ENCODE peak calls at places on chromosome 11, in five cellular contexts. One of them, this sample, is unnamed.

GRCh38 chr11:119024430-119025098 is 6.0 kb downstream of the TRAPPC4 start:
- DNase-seq in left cardiac atrium: no peak
- DNase-seq in mesenchymal stem cell: no peak
- DNase-seq in iPS-NIHi11: no peak
- DNase-seq in activated CD8-positive, alpha-beta memory T cell treated with anti-CD3 and anti-CD28 coated beads for 4 hours: no peak
- DNase-seq in this sample: peak; percentile 57

GRCh38 chr11:93073026-93073425 is 103.6 kb downstream of the MTNR1B start:
- DNase-seq in left cardiac atrium: no peak
- DNase-seq in mesenchymal stem cell: no peak
- DNase-seq in iPS-NIHi11: peak; percentile 36
- DNase-seq in activated CD8-positive, alpha-beta memory T cell treated with anti-CD3 and anti-CD28 coated beads for 4 hours: no peak
- DNase-seq in this sample: no peak

GRCh38 chr11:27460571-27460970 is 12.0 kb downstream of the LGR4 start:
- DNase-seq in left cardiac atrium: no peak
- DNase-seq in mesenchymal stem cell: peak; percentile 37
- DNase-seq in iPS-NIHi11: no peak
- DNase-seq in activated CD8-positive, alpha-beta memory T cell treated with anti-CD3 and anti-CD28 coated beads for 4 hours: no peak
- DNase-seq in this sample: no peak

GRCh38 chr11:122796128-122796717 is 42.1 kb upstream of the CRTAM start:
- DNase-seq in left cardiac atrium: no peak
- DNase-seq in mesenchymal stem cell: peak; percentile 32
- DNase-seq in iPS-NIHi11: peak; percentile 73
- DNase-seq in activated CD8-positive, alpha-beta memory T cell treated with anti-CD3 and anti-CD28 coated beads for 4 hours: peak; percentile 59
- DNase-seq in this sample: no peak

GRCh38 chr11:114827043-114827442 is 148.7 kb downstream of the NXPE2 start:
- DNase-seq in left cardiac atrium: no peak
- DNase-seq in mesenchymal stem cell: no peak
- DNase-seq in iPS-NIHi11: no peak
- DNase-seq in activated CD8-positive, alpha-beta memory T cell treated with anti-CD3 and anti-CD28 coated beads for 4 hours: no peak
- DNase-seq in this sample: no peak

GRCh38 chr11:33941637-33942160 is 49.8 kb upstream of the LMO2 start:
- DNase-seq in left cardiac atrium: peak; percentile 71
- DNase-seq in mesenchymal stem cell: peak; percentile 51
- DNase-seq in iPS-NIHi11: no peak
- DNase-seq in activated CD8-positive, alpha-beta memory T cell treated with anti-CD3 and anti-CD28 coated beads for 4 hours: no peak
- DNase-seq in this sample: no peak

GRCh38 chr11:106717222-106717621 is 301.1 kb downstream of the GUCY1A2 start:
- DNase-seq in left cardiac atrium: no peak
- DNase-seq in mesenchymal stem cell: no peak
- DNase-seq in iPS-NIHi11: no peak
- DNase-seq in activated CD8-positive, alpha-beta memory T cell treated with anti-CD3 and anti-CD28 coated beads for 4 hours: no peak
- DNase-seq in this sample: no peak

GRCh38 chr11:96426356-96427103 is 36.7 kb downstream of the JRKL start:
- DNase-seq in left cardiac atrium: no peak
- DNase-seq in mesenchymal stem cell: peak; percentile 54
- DNase-seq in iPS-NIHi11: peak; percentile 45
- DNase-seq in activated CD8-positive, alpha-beta memory T cell treated with anti-CD3 and anti-CD28 coated beads for 4 hours: no peak
- DNase-seq in this sample: no peak

GRCh38 chr11:69362315-69362714 is 68.4 kb downstream of the MYEOV start:
- DNase-seq in left cardiac atrium: no peak
- DNase-seq in mesenchymal stem cell: no peak
- DNase-seq in iPS-NIHi11: no peak
- DNase-seq in activated CD8-positive, alpha-beta memory T cell treated with anti-CD3 and anti-CD28 coated beads for 4 hours: no peak
- DNase-seq in this sample: no peak

GRCh38 chr11:45918331-45918941 is 759 bp upstream of the PEX16 start:
- DNase-seq in left cardiac atrium: peak; percentile 87
- DNase-seq in mesenchymal stem cell: peak; percentile 84
- DNase-seq in iPS-NIHi11: peak; percentile 82
- DNase-seq in activated CD8-positive, alpha-beta memory T cell treated with anti-CD3 and anti-CD28 coated beads for 4 hours: peak; percentile 32
- DNase-seq in this sample: peak; percentile 94

GRCh38 chr11:2348986-2349385 is 28.1 kb upstream of the CD81 start:
- DNase-seq in left cardiac atrium: no peak
- DNase-seq in mesenchymal stem cell: peak; percentile 23
- DNase-seq in iPS-NIHi11: no peak
- DNase-seq in activated CD8-positive, alpha-beta memory T cell treated with anti-CD3 and anti-CD28 coated beads for 4 hours: no peak
- DNase-seq in this sample: no peak

GRCh38 chr11:47980907-47981621 is 705 bp downstream of the PTPRJ start:
- DNase-seq in left cardiac atrium: peak; percentile 64
- DNase-seq in mesenchymal stem cell: peak; percentile 59
- DNase-seq in iPS-NIHi11: peak; percentile 80
- DNase-seq in activated CD8-positive, alpha-beta memory T cell treated with anti-CD3 and anti-CD28 coated beads for 4 hours: no peak
- DNase-seq in this sample: peak; percentile 67

GRCh38 chr11:10622957-10623787 is 54.7 kb upstream of the LYVE1 start:
- DNase-seq in left cardiac atrium: peak; percentile 37
- DNase-seq in mesenchymal stem cell: no peak
- DNase-seq in iPS-NIHi11: no peak
- DNase-seq in activated CD8-positive, alpha-beta memory T cell treated with anti-CD3 and anti-CD28 coated beads for 4 hours: no peak
- DNase-seq in this sample: peak; percentile 74

GRCh38 chr11:122069946-122070345 is 46.1 kb downstream of the BLID start:
- DNase-seq in left cardiac atrium: peak; percentile 68
- DNase-seq in mesenchymal stem cell: peak; percentile 94
- DNase-seq in iPS-NIHi11: peak; percentile 65
- DNase-seq in activated CD8-positive, alpha-beta memory T cell treated with anti-CD3 and anti-CD28 coated beads for 4 hours: no peak
- DNase-seq in this sample: peak; percentile 80

GRCh38 chr11:114522818-114523217 is 36.9 kb downstream of the NXPE1 start:
- DNase-seq in left cardiac atrium: no peak
- DNase-seq in mesenchymal stem cell: no peak
- DNase-seq in iPS-NIHi11: no peak
- DNase-seq in activated CD8-positive, alpha-beta memory T cell treated with anti-CD3 and anti-CD28 coated beads for 4 hours: no peak
- DNase-seq in this sample: no peak

GRCh38 chr11:36292311-36292722 is 3.1 kb upstream of the COMMD9 start:
- DNase-seq in left cardiac atrium: no peak
- DNase-seq in mesenchymal stem cell: peak; percentile 52
- DNase-seq in iPS-NIHi11: peak; percentile 69
- DNase-seq in activated CD8-positive, alpha-beta memory T cell treated with anti-CD3 and anti-CD28 coated beads for 4 hours: no peak
- DNase-seq in this sample: no peak

GRCh38 chr11:416757-417621 is 2.2 kb upstream of the SIGIRR start:
- DNase-seq in left cardiac atrium: peak; percentile 69
- DNase-seq in mesenchymal stem cell: peak; percentile 49
- DNase-seq in iPS-NIHi11: peak; percentile 94
- DNase-seq in activated CD8-positive, alpha-beta memory T cell treated with anti-CD3 and anti-CD28 coated beads for 4 hours: no peak
- DNase-seq in this sample: no peak

GRCh38 chr11:64246874-64247728 is at the start of gene PPP1R14B:
- DNase-seq in left cardiac atrium: peak; percentile 94
- DNase-seq in mesenchymal stem cell: peak; percentile 94
- DNase-seq in iPS-NIHi11: peak; percentile 83
- DNase-seq in activated CD8-positive, alpha-beta memory T cell treated with anti-CD3 and anti-CD28 coated beads for 4 hours: peak; percentile 59
- DNase-seq in this sample: peak; percentile 93

GRCh38 chr11:3882671-3883070 is 27.2 kb downstream of the STIM1 start:
- DNase-seq in left cardiac atrium: no peak
- DNase-seq in mesenchymal stem cell: no peak
- DNase-seq in iPS-NIHi11: no peak
- DNase-seq in activated CD8-positive, alpha-beta memory T cell treated with anti-CD3 and anti-CD28 coated beads for 4 hours: no peak
- DNase-seq in this sample: no peak

GRCh38 chr11:66834943-66835342 is 8.3 kb upstream of the RCE1 start:
- DNase-seq in left cardiac atrium: no peak
- DNase-seq in mesenchymal stem cell: no peak
- DNase-seq in iPS-NIHi11: no peak
- DNase-seq in activated CD8-positive, alpha-beta memory T cell treated with anti-CD3 and anti-CD28 coated beads for 4 hours: no peak
- DNase-seq in this sample: no peak

GRCh38 chr11:102079625-102080024 is 30.6 kb upstream of the YAP1 start:
- DNase-seq in left cardiac atrium: no peak
- DNase-seq in mesenchymal stem cell: no peak
- DNase-seq in iPS-NIHi11: no peak
- DNase-seq in activated CD8-positive, alpha-beta memory T cell treated with anti-CD3 and anti-CD28 coated beads for 4 hours: no peak
- DNase-seq in this sample: no peak

GRCh38 chr11:14288189-14288935 is 70.6 kb downstream of the RRAS2 start:
- DNase-seq in left cardiac atrium: no peak
- DNase-seq in mesenchymal stem cell: peak; percentile 82
- DNase-seq in iPS-NIHi11: no peak
- DNase-seq in activated CD8-positive, alpha-beta memory T cell treated with anti-CD3 and anti-CD28 coated beads for 4 hours: no peak
- DNase-seq in this sample: no peak

GRCh38 chr11:1737080-1737757 is 13.2 kb downstream of the IFITM10 start:
- DNase-seq in left cardiac atrium: no peak
- DNase-seq in mesenchymal stem cell: no peak
- DNase-seq in iPS-NIHi11: no peak
- DNase-seq in activated CD8-positive, alpha-beta memory T cell treated with anti-CD3 and anti-CD28 coated beads for 4 hours: no peak
- DNase-seq in this sample: no peak

GRCh38 chr11:5719703-5720495 is 16.3 kb upstream of the OR56B1 start:
- DNase-seq in left cardiac atrium: no peak
- DNase-seq in mesenchymal stem cell: peak; percentile 19
- DNase-seq in iPS-NIHi11: no peak
- DNase-seq in activated CD8-positive, alpha-beta memory T cell treated with anti-CD3 and anti-CD28 coated beads for 4 hours: no peak
- DNase-seq in this sample: no peak

GRCh38 chr11:92739020-92739419 is 230.4 kb upstream of the MTNR1B start:
- DNase-seq in left cardiac atrium: no peak
- DNase-seq in mesenchymal stem cell: no peak
- DNase-seq in iPS-NIHi11: no peak
- DNase-seq in activated CD8-positive, alpha-beta memory T cell treated with anti-CD3 and anti-CD28 coated beads for 4 hours: no peak
- DNase-seq in this sample: no peak